ENCODE peak calls at places on chromosome 6, in four cellular contexts. L is stimulated activated CD4-positive, alpha-beta T cell treated with anti-CD3 and anti-CD28 coated beads, TNF-alpha, amount 100 ng/mL, for 1 hour; P is tibial artery; R is AG09319. O is an unnamed sample.
A peak's percentile ranks its signal among the peaks of the same experiment; 100 is the strongest.

GRCh38 chr6:82818727-82819126 is 246.9 kb downstream of the UBE3D start:
- DNase-seq in L (no peak), R (no peak), P (no peak), O (no peak)

GRCh38 chr6:84536914-84537638 is 227.3 kb downstream of the TBX18 start:
- DNase-seq in L (no peak), P (no peak), R (no peak), O (no peak)

GRCh38 chr6:84422380-84422968 is 195.0 kb upstream of the CEP162 start:
- DNase-seq in P (peak; percentile 33), L (no peak), R (no peak), O (peak; percentile 76)

GRCh38 chr6:38018755-38019165 is 199.2 kb downstream of the ZFAND3 start:
- DNase-seq in L (no peak), P (no peak), R (no peak), O (no peak)

GRCh38 chr6:100466410-100467143 is 1.9 kb upstream of the SIM1 start:
- DNase-seq in L (no peak), P (no peak), R (no peak), O (no peak)

GRCh38 chr6:1015819-1016218 is 296.1 kb upstream of the FOXQ1 start:
- DNase-seq in L (no peak), R (no peak), P (no peak), O (no peak)

GRCh38 chr6:90197854-90198496 is 98.7 kb downstream of the BACH2 start:
- DNase-seq in P (no peak), R (no peak), L (no peak), O (no peak)

GRCh38 chr6:30862156-30862875 is 22.0 kb upstream of the DDR1 start:
- DNase-seq in L (no peak), R (no peak), P (no peak), O (no peak)

O was measured in progenitor cell of endocrine pancreas.